ENCODE peak calls at places on chromosomes 16 and 17, in four cellular contexts. H is IMR-90, T is osteocyte, G is K562. R is an unnamed sample.

GRCh38 chr17:30812218-30813177 is 12.0 kb downstream of the CRLF3 start:
- DNase-seq in H (peak; percentile 37), T (no peak), G (no peak), R (no peak)

GRCh38 chr16:54846761-54847160 is 83.9 kb upstream of the IRX5 start:
- DNase-seq in H (no peak), T (no peak), G (no peak), R (no peak)

GRCh38 chr17:37084375-37084774 is 135.6 kb downstream of the AATF start:
- DNase-seq in H (no peak), T (no peak), G (no peak), R (no peak)

GRCh38 chr16:1923299-1924034 is 5.3 kb upstream of the HS3ST6 start:
- DNase-seq in H (no peak), T (no peak), G (no peak), R (peak; percentile 76)

GRCh38 chr17:56948491-56948890 is 12.4 kb downstream of the COIL start:
- DNase-seq in H (peak; percentile 28), T (no peak), G (no peak), R (no peak)

GRCh38 chr17:19714542-19715411 is 1.6 kb downstream of the SLC47A2 start:
- DNase-seq in H (no peak), T (no peak), G (no peak), R (no peak)

GRCh38 chr17:55296171-55296695 is 31.5 kb downstream of the HLF start:
- DNase-seq in H (no peak), T (no peak), G (no peak), R (no peak)

GRCh38 chr17:59160203-59161025 is 4.9 kb downstream of the PRR11 start:
- DNase-seq in H (no peak), T (no peak), G (no peak), R (no peak)

GRCh38 chr17:8532021-8532420 is 96.3 kb downstream of the NDEL1 start:
- DNase-seq in H (peak; percentile 62), T (no peak), G (peak; percentile 88), R (no peak)

GRCh38 chr17:45425125-45425983 is 7.3 kb downstream of the ARHGAP27 start:
- DNase-seq in H (peak; percentile 74), T (no peak), G (peak; percentile 72), R (peak; percentile 66)
- TF ChIP-seq CTCF in H (peak; percentile 59), T (peak; percentile 54), G (peak; percentile 72), R (no peak)

GRCh38 chr17:11624968-11625367 is 26.7 kb downstream of the DNAH9 start:
- DNase-seq in H (no peak), T (no peak), G (no peak), R (no peak)

GRCh38 chr17:11628831-11629230 is 30.6 kb downstream of the DNAH9 start:
- DNase-seq in H (no peak), T (no peak), G (no peak), R (no peak)

GRCh38 chr17:11625878-11626277 is 27.6 kb downstream of the DNAH9 start:
- DNase-seq in H (no peak), T (no peak), G (no peak), R (no peak)

GRCh38 chr17:11627301-11627700 is 29.0 kb downstream of the DNAH9 start:
- DNase-seq in H (no peak), T (no peak), G (no peak), R (no peak)

GRCh38 chr17:11628374-11628773 is 30.1 kb downstream of the DNAH9 start:
- DNase-seq in H (no peak), T (no peak), G (peak; percentile 12), R (no peak)
- TF ChIP-seq CTCF in H (no peak), T (no peak), G (peak; percentile 48), R (peak; percentile 43)

DNA sequence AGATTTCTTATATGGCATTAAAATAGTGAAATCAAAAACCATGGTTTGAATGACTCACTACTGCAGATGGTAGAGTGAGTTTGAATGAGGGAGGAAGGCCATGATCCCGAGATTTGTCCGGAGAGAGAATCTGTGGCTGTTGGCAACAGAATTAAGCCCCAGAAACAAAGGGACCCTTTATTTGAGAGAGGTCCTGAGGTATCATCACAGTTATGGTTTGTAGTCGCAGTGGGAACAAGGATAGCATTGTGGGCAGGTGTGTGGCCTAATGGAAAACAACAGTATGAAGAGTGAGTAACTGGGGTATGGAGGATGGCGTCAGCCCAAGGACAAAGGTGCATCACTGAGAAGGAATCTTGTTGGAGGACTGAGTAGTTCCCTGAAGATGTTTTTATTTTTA is 8.5 kb upstream of the ZFP3 start:
- DNase-seq in H (peak; percentile 16), T (no peak), G (no peak), R (no peak)
- TF ChIP-seq CTCF in H (no peak), T (no peak), G (no peak), R (no peak)

GRCh38 chr17:28912281-28912937 is 9.5 kb upstream of the DHRS13 start:
- DNase-seq in H (no peak), T (no peak), G (peak; percentile 91), R (no peak)
- TF ChIP-seq CTCF in H (peak; percentile 14), T (peak; percentile 15), G (peak; percentile 90), R (no peak)

DNA sequence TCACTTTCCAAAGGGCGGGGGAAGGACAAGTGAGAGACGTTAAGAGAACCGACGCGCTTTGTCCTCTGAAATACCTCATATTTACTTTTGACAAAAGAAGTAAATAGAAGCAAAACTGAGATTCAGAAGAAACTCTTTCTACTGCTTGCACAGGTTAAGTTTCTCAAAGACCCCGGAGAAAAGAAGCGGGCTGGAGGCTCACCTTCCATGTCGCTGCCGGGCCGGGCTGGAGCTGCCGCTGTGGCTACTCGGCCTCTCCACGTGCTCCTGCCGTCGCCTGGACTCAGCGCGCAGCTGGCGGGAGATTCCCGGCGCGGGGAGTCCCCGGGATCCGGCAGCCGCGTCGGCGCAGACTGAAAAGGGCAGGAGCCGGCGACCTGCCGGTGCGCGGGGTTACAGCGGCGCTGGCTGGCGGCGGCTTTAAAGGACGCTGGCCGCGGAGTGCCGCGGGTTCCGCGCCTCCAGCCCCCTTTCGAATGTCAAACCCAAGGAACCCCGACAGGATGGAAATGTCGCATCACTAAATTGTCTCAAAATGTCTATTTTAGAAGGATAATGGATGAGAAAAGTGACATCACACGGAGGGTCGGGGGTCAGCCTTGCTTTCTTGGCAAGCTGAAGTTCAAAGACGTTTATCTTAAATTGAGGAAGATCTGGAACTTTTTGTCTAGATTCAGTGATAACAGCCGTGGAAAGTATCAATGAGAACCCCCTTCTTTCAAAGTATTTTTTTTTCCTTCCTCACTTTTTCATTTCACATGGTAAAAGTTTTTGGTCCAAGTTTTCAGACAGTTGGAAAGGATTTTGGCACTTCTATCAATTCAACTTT is at the start of gene IKZF3:
- DNase-seq in H (peak; percentile 18), T (no peak), G (peak; percentile 66), R (peak; percentile 77)
- TF ChIP-seq CTCF in H (no peak), T (no peak), G (peak; percentile 65), R (no peak)

DNA sequence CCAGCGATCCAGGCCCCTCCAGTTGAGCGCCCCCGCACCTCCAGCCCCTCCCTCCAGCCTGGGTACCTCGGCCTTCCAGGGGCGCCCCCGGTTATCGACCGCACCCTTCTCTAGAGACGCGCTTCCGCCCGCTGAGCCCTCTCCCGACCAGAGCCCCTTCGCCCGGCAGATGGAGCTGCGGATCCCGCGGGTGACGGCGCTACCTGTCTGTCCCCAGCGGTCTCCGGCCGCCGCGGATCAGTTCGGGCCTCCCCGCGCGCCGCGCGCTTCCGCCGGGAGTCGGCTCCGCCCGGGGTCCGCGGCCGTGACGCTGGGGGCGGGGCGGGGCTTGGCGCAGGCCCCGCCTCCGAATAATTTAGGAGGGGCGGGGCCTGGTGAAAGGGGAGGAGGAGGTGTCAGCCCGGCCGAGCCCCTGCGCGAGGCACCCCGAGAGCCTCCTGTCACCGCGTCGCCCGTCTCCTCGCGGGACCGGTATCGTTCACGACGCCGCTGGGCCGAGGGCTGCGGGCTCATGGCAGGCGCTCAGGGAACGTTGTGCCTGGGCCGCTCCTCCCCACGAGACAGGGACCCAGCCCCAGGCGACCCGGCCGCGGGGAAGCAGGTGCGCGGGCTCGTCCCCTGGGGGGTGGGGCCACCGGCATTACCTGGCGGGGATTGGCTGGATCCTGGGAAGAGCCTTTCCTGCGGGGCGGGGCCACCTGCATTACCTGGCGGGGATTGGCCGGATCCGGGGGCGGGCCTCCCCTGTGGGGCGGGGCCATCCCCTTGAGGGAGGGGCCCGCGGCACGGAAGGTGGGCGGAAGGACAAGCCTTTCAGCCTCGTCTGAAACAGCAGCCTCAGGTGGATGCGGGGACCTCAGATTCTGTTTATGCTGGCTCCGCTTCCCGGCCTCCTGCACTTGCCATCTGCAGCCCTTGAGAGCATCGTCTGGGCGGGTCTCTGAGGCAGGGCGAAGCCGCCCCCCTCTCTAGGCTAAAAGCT is at the start of gene SPATA2L:
- DNase-seq in H (peak; percentile 65), T (peak; percentile 95), G (peak; percentile 99), R (peak; percentile 96)
- TF ChIP-seq CTCF in H (peak; percentile 27), T (peak; percentile 7), G (peak; percentile 95), R (no peak)

DNA sequence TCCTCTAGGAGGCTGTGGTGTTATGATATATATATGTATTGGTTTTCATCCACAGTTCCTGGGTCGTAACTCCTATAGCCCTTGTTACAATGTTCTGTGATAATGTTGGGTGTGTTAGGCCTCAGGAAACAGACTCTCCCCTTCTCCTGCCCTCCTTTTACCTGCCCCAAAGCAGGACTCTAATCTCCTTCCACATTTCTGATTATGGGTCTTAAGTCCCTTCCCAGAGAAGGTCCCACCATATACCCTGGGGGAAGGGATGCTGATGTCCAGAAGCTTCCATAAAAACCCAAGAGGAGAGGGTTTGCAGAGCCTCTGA is 450 bp upstream of the C1QBP start:
- DNase-seq in H (no peak), T (no peak), G (no peak), R (no peak)
- TF ChIP-seq CTCF in H (no peak), T (peak; percentile 5), G (no peak), R (peak; percentile 28)

DNA sequence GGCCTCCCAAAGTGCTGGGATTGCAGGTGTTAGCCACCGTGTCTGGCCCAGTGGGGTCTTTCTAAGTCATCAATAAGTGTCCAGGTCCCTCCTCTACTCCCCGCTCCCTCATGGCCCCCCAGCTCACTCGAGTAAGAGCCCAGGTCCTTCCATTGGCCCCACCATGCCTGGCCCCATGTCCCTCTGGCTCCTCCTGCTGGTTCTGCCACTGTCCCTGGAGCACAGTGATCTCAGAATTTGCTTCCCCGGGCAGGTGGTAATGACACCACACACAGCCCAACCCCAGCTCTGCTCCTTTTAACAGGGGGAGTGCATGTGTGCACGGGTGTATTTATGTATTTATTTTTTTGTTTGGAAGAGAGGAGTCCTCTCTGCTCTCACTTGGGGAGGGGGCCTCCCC is 19.6 kb downstream of the MGAT5B start:
- DNase-seq in H (no peak), T (no peak), G (peak; percentile 59), R (no peak)
- TF ChIP-seq CTCF in H (no peak), T (no peak), G (peak; percentile 59), R (no peak)

DNA sequence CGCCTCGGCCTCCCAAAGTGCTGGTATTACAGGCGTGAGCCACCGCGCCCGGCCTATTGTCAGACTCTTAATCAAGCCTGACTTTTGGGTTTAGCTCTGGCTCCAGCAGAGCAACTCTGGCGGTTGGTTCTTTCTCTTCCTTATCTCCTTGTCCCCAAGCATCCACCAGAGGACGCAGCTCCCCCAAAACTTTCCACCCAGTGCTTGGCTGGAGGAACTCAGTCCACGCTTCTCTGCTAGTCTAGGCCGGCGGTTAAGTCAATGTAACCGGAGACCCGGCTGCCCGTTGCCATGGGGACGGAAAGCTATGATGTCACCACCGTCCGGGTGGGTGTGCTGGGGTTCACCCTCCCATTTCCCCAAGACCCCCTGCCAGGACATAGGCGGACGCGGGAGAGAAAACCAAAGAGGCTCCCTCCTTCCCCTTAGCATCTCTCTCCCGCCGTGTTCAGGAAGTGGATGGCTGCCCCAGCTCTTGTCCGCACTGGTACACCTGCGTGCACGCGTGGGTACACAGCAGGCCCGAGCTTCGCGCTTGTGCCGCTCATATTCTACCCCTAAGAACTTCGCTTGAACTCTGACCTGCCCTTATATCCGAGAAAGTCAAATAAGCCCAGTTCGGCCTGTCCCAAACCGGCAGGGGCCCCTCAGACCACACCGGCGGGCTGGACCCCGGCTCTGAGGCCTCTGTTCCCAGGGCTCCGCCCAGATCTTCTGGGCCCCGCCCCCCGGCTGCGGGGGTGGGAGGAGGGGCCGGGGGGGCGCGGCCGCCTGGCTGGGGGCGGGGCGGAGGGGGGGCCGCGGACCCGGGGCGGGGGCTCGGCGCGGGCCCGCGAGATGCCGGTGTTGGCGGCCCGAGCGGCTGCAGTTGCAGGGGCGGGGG is at the start of gene RND2:
- DNase-seq in H (peak; percentile 96), T (peak; percentile 96), G (peak; percentile 97), R (peak; percentile 90)
- TF ChIP-seq CTCF in H (peak; percentile 96), T (peak; percentile 82), G (peak; percentile 90), R (peak; percentile 57)